ENCODE peak calls at places on chromosomes 6 and 20, in nine cellular contexts. A, H, W, X, S, U, D, G and B are unnamed samples.

GRCh38 chr6:97765480-97765879 is 482.5 kb upstream of the MMS22L start:
- DNase-seq in A (peak), H (no peak), W (no peak), X (no peak), S (no peak), U (no peak), D (peak), G (no peak), B (no peak)

GRCh38 chr6:121305957-121306607 is 28.2 kb downstream of the TBC1D32 start:
- DNase-seq in A (peak), H (no peak), W (no peak), X (no peak), S (no peak), U (no peak), D (peak), G (peak), B (peak)

GRCh38 chr6:160137989-160138835 is 16.6 kb downstream of the SLC22A1 start:
- DNase-seq in A (peak), H (peak), W (peak), X (peak), S (no peak), U (peak), D (peak), G (peak), B (peak)

GRCh38 chr20:19909696-19910095 is 107.5 kb upstream of the NAA20 start:
- DNase-seq in A (no peak), H (no peak), W (peak), X (no peak), S (peak), U (peak), D (peak), G (no peak), B (no peak)

GRCh38 chr6:14671261-14671681 is 553.7 kb downstream of the CD83 start:
- DNase-seq in A (peak), H (no peak), W (no peak), X (no peak), S (peak), U (peak), D (peak), G (peak), B (no peak)

GRCh38 chr20:54559890-54560289 is 84.5 kb downstream of the DOK5 start:
- DNase-seq in A (no peak), H (no peak), W (no peak), X (no peak), S (no peak), U (no peak), D (no peak), G (no peak), B (no peak)

GRCh38 chr20:59945175-59945574 is 5.0 kb downstream of the FAM217B start:
- DNase-seq in A (no peak), H (no peak), W (no peak), X (no peak), S (no peak), U (no peak), D (no peak), G (no peak), B (no peak)

GRCh38 chr6:168171673-168172352 is 92.8 kb upstream of the FRMD1 start:
- DNase-seq in A (no peak), H (no peak), W (no peak), X (no peak), S (no peak), U (no peak), D (no peak), G (no peak), B (no peak)

GRCh38 chr6:154805288-154805911 is 72.2 kb downstream of the SCAF8 start:
- DNase-seq in A (no peak), H (peak), W (no peak), X (no peak), S (no peak), U (no peak), D (peak), G (peak), B (peak)

GRCh38 chr6:112311950-112312547 is 35.1 kb upstream of the RFPL4B start:
- DNase-seq in A (peak), H (peak), W (no peak), X (no peak), S (no peak), U (no peak), D (peak), G (peak), B (peak)

GRCh38 chr6:13228264-13229204 is 99.8 kb downstream of the TBC1D7 start:
- DNase-seq in A (no peak), H (no peak), W (no peak), X (no peak), S (no peak), U (no peak), D (no peak), G (no peak), B (no peak)

GRCh38 chr6:147053311-147053921 is 150.8 kb upstream of the STXBP5 start:
- DNase-seq in A (no peak), H (no peak), W (no peak), X (no peak), S (no peak), U (no peak), D (no peak), G (no peak), B (no peak)

GRCh38 chr6:31943742-31944141 is 2.2 kb upstream of the CFB start:
- DNase-seq in A (no peak), H (no peak), W (peak), X (no peak), S (no peak), U (no peak), D (no peak), G (no peak), B (no peak)

GRCh38 chr6:118528129-118528528 is 20.0 kb upstream of the PLN start:
- DNase-seq in A (no peak), H (no peak), W (no peak), X (no peak), S (no peak), U (no peak), D (no peak), G (no peak), B (no peak)

GRCh38 chr6:6320901-6321300 is 439 bp upstream of the F13A1 start:
- DNase-seq in A (no peak), H (no peak), W (no peak), X (no peak), S (no peak), U (no peak), D (no peak), G (peak), B (no peak)

GRCh38 chr6:38771111-38771694 is 56.1 kb downstream of the DNAH8 start:
- DNase-seq in A (no peak), H (no peak), W (no peak), X (no peak), S (no peak), U (no peak), D (peak), G (no peak), B (no peak)

GRCh38 chr20:61692476-61692875 is 373.2 kb downstream of the TAF4 start:
- DNase-seq in A (no peak), H (no peak), W (no peak), X (no peak), S (no peak), U (no peak), D (no peak), G (no peak), B (no peak)

GRCh38 chr6:29926795-29927427 is 15.4 kb upstream of the HLA-A start:
- DNase-seq in A (peak), H (no peak), W (no peak), X (no peak), S (peak), U (peak), D (peak), G (peak), B (no peak)

GRCh38 chr6:37202788-37203491 is 33.0 kb downstream of the PIM1 start:
- DNase-seq in A (peak), H (no peak), W (no peak), X (no peak), S (no peak), U (no peak), D (no peak), G (no peak), B (no peak)

GRCh38 chr20:59939879-59940128 is 301 bp downstream of the PPP1R3D start:
- DNase-seq in A (no peak), H (no peak), W (no peak), X (no peak), S (peak), U (peak), D (peak), G (no peak), B (peak)

GRCh38 chr6:26251354-26252081 is 113.5 kb upstream of the BTN3A2 start:
- DNase-seq in A (no peak), H (peak), W (peak), X (no peak), S (peak), U (peak), D (peak), G (peak), B (peak)

GRCh38 chr6:88586371-88587157 is 376.9 kb downstream of the RNGTT start:
- DNase-seq in A (no peak), H (peak), W (peak), X (peak), S (peak), U (no peak), D (no peak), G (peak), B (no peak)

GRCh38 chr6:14540859-14541540 is 423.4 kb downstream of the CD83 start:
- DNase-seq in A (no peak), H (no peak), W (no peak), X (no peak), S (no peak), U (no peak), D (no peak), G (peak), B (no peak)

GRCh38 chr6:154356690-154357089 is at the start of gene IPCEF1:
- DNase-seq in A (no peak), H (no peak), W (no peak), X (no peak), S (no peak), U (no peak), D (no peak), G (no peak), B (no peak)

GRCh38 chr20:17515053-17515452 is 16.1 kb downstream of the BFSP1 start:
- DNase-seq in A (no peak), H (no peak), W (no peak), X (no peak), S (no peak), U (no peak), D (no peak), G (no peak), B (no peak)

GRCh38 chr6:29792123-29793035 is 35.2 kb upstream of the HLA-G start:
- DNase-seq in A (no peak), H (peak), W (peak), X (peak), S (peak), U (peak), D (peak), G (peak), B (no peak)

GRCh38 chr6:80637312-80637711 is 530.8 kb downstream of the BCKDHB start:
- DNase-seq in A (no peak), H (no peak), W (no peak), X (no peak), S (no peak), U (no peak), D (peak), G (no peak), B (no peak)

GRCh38 chr6:95496769-95497426 is 80.4 kb upstream of the MANEA start:
- DNase-seq in A (no peak), H (no peak), W (peak), X (no peak), S (no peak), U (no peak), D (no peak), G (no peak), B (no peak)

GRCh38 chr6:111918825-111919224 is 45.6 kb upstream of the FYN start:
- DNase-seq in A (no peak), H (no peak), W (peak), X (no peak), S (peak), U (no peak), D (peak), G (no peak), B (no peak)

GRCh38 chr6:170087946-170088348 is 202.9 kb downstream of the DLL1 start:
- DNase-seq in A (no peak), H (no peak), W (peak), X (no peak), S (peak), U (peak), D (no peak), G (peak), B (no peak)

GRCh38 chr6:126123226-126123625 is 136.9 kb downstream of the TRMT11 start:
- DNase-seq in A (no peak), H (no peak), W (no peak), X (no peak), S (no peak), U (no peak), D (peak), G (no peak), B (no peak)

GRCh38 chr6:41723178-41723935 is 12.1 kb downstream of the TFEB start:
- DNase-seq in A (peak), H (peak), W (peak), X (peak), S (peak), U (peak), D (peak), G (peak), B (peak)

GRCh38 chr6:119917186-119917585 is 567.6 kb upstream of the MAN1A1 start:
- DNase-seq in A (no peak), H (no peak), W (no peak), X (no peak), S (no peak), U (no peak), D (no peak), G (no peak), B (no peak)

GRCh38 chr6:68635706-68636513 is 828 bp downstream of the ADGRB3 start:
- DNase-seq in A (no peak), H (no peak), W (peak), X (no peak), S (peak), U (no peak), D (peak), G (peak), B (no peak)